ENCODE peak calls at places on chromosomes 4 and X, in ten cellular contexts. N, V, Z, O, L, U, F, D, W and T are unnamed samples.

GRCh38 chrX:155262970-155263754 is 1.1 kb downstream of the RAB39B start:
- DNase-seq in V (peak), W (no peak), F (no peak), O (no peak), U (no peak), N (no peak), L (no peak), D (no peak), Z (no peak), T (no peak)

GRCh38 chrX:25003066-25003849 is 12.5 kb downstream of the ARX start:
- DNase-seq in F (no peak), N (no peak), D (no peak), V (peak), O (no peak), Z (no peak), W (no peak), L (peak), U (no peak), T (no peak)

GRCh38 chr4:118729287-118730286 is 44.4 kb downstream of the METTL14 start:
- DNase-seq in L (no peak), F (no peak), D (peak), V (no peak), W (no peak), O (no peak), Z (no peak), U (no peak), N (peak), T (peak)

GRCh38 chr4:182493377-182493776 is 250.2 kb downstream of the TENM3 start:
- DNase-seq in V (no peak), D (no peak), Z (no peak), U (no peak), O (no peak), W (no peak), N (no peak), L (no peak), F (no peak), T (no peak)

GRCh38 chrX:16278927-16279326 is 111.6 kb downstream of the MAGEB17 start:
- DNase-seq in L (peak), F (no peak), Z (no peak), D (no peak), V (peak), U (peak), N (no peak), O (no peak), W (peak), T (no peak)

GRCh38 chrX:133985164-133986007 is at the start of gene GPC3:
- DNase-seq in U (no peak), Z (no peak), O (peak), V (no peak), F (no peak), L (peak), D (no peak), W (peak), N (no peak), T (peak)

GRCh38 chr4:150149381-150149780 is 71.1 kb downstream of the DCLK2 start:
- DNase-seq in Z (no peak), L (no peak), F (no peak), U (no peak), N (peak), D (peak), V (no peak), W (no peak), O (no peak), T (peak)

GRCh38 chrX:153580700-153581386 is 18.1 kb downstream of the CCNQ start:
- DNase-seq in N (no peak), U (no peak), Z (no peak), V (no peak), O (no peak), F (no peak), L (peak), W (no peak), D (no peak), T (no peak)

GRCh38 chrX:2710496-2710895 is 19.4 kb downstream of the CD99 start:
- DNase-seq in F (no peak), N (no peak), V (no peak), L (peak), W (no peak), Z (no peak), O (no peak), U (no peak), D (no peak), T (no peak)

GRCh38 chr4:123398803-123399637 is 2.4 kb downstream of the SPRY1 start:
- DNase-seq in W (peak), L (peak), U (peak), V (peak), Z (peak), F (peak), O (peak), N (no peak), D (peak), T (peak)

GRCh38 chr4:58665649-58666048 is 1555.5 kb upstream of the IGFBP7 start:
- DNase-seq in V (no peak), O (no peak), N (no peak), F (no peak), L (no peak), U (no peak), D (no peak), Z (no peak), W (no peak), T (no peak)

GRCh38 chrX:24498975-24499374 is 33.9 kb downstream of the PDK3 start:
- DNase-seq in O (no peak), W (no peak), N (no peak), L (no peak), V (peak), Z (no peak), U (peak), D (peak), F (no peak), T (peak)

GRCh38 chrX:47129879-47130358 is 14.6 kb downstream of the NDUFB11 start:
- DNase-seq in L (no peak), N (no peak), O (no peak), F (no peak), W (no peak), D (no peak), Z (no peak), V (no peak), U (no peak), T (peak)

GRCh38 chrX:74535211-74535621 is 79.2 kb downstream of the RLIM start:
- DNase-seq in V (peak), D (peak), F (no peak), U (peak), L (peak), O (peak), W (peak), N (no peak), Z (no peak), T (peak)

GRCh38 chr4:88295656-88296055 is 11.3 kb upstream of the PPM1K start:
- DNase-seq in U (no peak), O (no peak), N (no peak), D (no peak), L (no peak), V (no peak), W (no peak), Z (no peak), F (no peak), T (no peak)

GRCh38 chr4:53804719-53805118 is 213.4 kb upstream of the LNX1 start:
- DNase-seq in V (peak), L (peak), Z (no peak), O (peak), U (peak), F (no peak), W (peak), N (no peak), D (no peak), T (peak)

GRCh38 chr4:17577660-17578481 is 873 bp downstream of the LAP3 start:
- DNase-seq in L (no peak), V (peak), O (peak), F (peak), N (no peak), W (peak), Z (peak), U (peak), D (peak), T (peak)

GRCh38 chr4:25367004-25367621 is 9.9 kb upstream of the ANAPC4 start:
- DNase-seq in U (peak), W (no peak), L (peak), Z (no peak), V (peak), F (no peak), O (no peak), N (peak), D (peak), T (peak)

GRCh38 chr4:4430492-4431195 is 43.7 kb downstream of the NSG1 start:
- DNase-seq in L (peak), U (peak), O (no peak), V (peak), F (no peak), Z (no peak), W (peak), N (peak), D (peak), T (peak)

GRCh38 chr4:165440415-165440882 is 61.6 kb downstream of the CPE start:
- DNase-seq in W (no peak), L (no peak), V (no peak), F (no peak), D (peak), O (no peak), N (no peak), U (no peak), Z (no peak), T (peak)

GRCh38 chr4:75235359-75235951 is 278.7 kb downstream of the RCHY1 start:
- DNase-seq in F (no peak), O (no peak), N (no peak), U (no peak), Z (no peak), D (no peak), W (no peak), V (peak), L (no peak), T (no peak)

GRCh38 chr4:27094785-27095184 is 234.1 kb downstream of the STIM2 start:
- DNase-seq in Z (no peak), V (no peak), O (no peak), L (no peak), N (no peak), D (no peak), U (no peak), F (no peak), W (no peak), T (no peak)

GRCh38 chrX:666762-667161 is 36.2 kb downstream of the SHOX start:
- DNase-seq in U (no peak), L (no peak), Z (no peak), F (no peak), W (no peak), D (peak), N (no peak), O (no peak), V (no peak), T (no peak)

GRCh38 chr4:14091966-14092365 is 464.4 kb upstream of the BOD1L1 start:
- DNase-seq in D (peak), O (no peak), L (no peak), V (no peak), N (no peak), W (no peak), Z (no peak), U (no peak), F (no peak), T (peak)

GRCh38 chrX:110847334-110847733 is 51.7 kb upstream of the CHRDL1 start:
- DNase-seq in W (peak), V (peak), L (peak), U (peak), F (no peak), N (peak), D (peak), O (no peak), Z (no peak), T (peak)

GRCh38 chr4:61760820-61761219 is 560.7 kb downstream of the ADGRL3 start:
- DNase-seq in W (no peak), Z (no peak), D (no peak), V (no peak), N (no peak), U (no peak), O (no peak), L (no peak), F (no peak), T (no peak)

GRCh38 chr4:108081251-108081650 is 87.5 kb downstream of the LEF1 start:
- DNase-seq in U (no peak), Z (no peak), L (no peak), N (no peak), O (no peak), W (no peak), F (no peak), V (no peak), D (no peak), T (no peak)

GRCh38 chrX:118566359-118566758 is 70.7 kb downstream of the DOCK11 start:
- DNase-seq in V (no peak), N (peak), L (no peak), D (peak), U (no peak), W (no peak), Z (no peak), O (no peak), F (no peak), T (peak)

GRCh38 chrX:43728002-43728401 is 71.9 kb downstream of the MAOA start:
- DNase-seq in L (no peak), N (no peak), U (no peak), Z (no peak), W (no peak), D (no peak), F (no peak), O (no peak), V (no peak), T (no peak)

GRCh38 chr4:26048962-26049361 is 134.9 kb downstream of the SMIM20 start:
- DNase-seq in N (no peak), U (no peak), W (no peak), L (no peak), V (no peak), Z (no peak), F (no peak), O (no peak), D (peak), T (peak)

GRCh38 chr4:10599574-10599973 is 85.0 kb downstream of the CLNK start:
- DNase-seq in L (no peak), Z (no peak), N (no peak), V (no peak), F (no peak), W (no peak), O (no peak), U (no peak), D (peak), T (no peak)

GRCh38 chr4:40211224-40212185 is 14.7 kb downstream of the RHOH start:
- DNase-seq in N (no peak), D (no peak), W (peak), V (no peak), Z (no peak), L (no peak), U (no peak), F (no peak), O (no peak), T (peak)

GRCh38 chr4:154030747-154031146 is 241.9 kb upstream of the SFRP2 start:
- DNase-seq in Z (no peak), D (no peak), V (no peak), N (no peak), L (no peak), W (no peak), U (no peak), F (no peak), O (no peak), T (peak)

GRCh38 chrX:123993904-123994635 is 32.6 kb downstream of the STAG2 start:
- DNase-seq in O (no peak), W (no peak), D (no peak), U (peak), N (no peak), L (no peak), Z (no peak), F (no peak), V (no peak), T (no peak)

GRCh38 chr4:95908806-95909205 is 68.9 kb downstream of the PDHA2 start:
- DNase-seq in V (no peak), W (no peak), U (no peak), N (no peak), L (no peak), D (no peak), F (no peak), O (no peak), Z (no peak), T (no peak)

GRCh38 chr4:4269326-4269725 is 20.6 kb downstream of the LYAR start:
- DNase-seq in O (peak), U (no peak), F (no peak), D (no peak), W (no peak), V (no peak), N (no peak), Z (no peak), L (no peak), T (no peak)

GRCh38 chr4:25913056-25913850 is 767 bp upstream of the SMIM20 start:
- DNase-seq in D (peak), F (peak), V (peak), N (no peak), W (peak), U (no peak), O (peak), L (peak), Z (peak), T (peak)

GRCh38 chr4:144788469-144788868 is 142.5 kb downstream of the HHIP start:
- DNase-seq in W (no peak), D (no peak), O (no peak), Z (no peak), F (no peak), L (no peak), V (no peak), U (no peak), N (no peak), T (no peak)

GRCh38 chr4:144782345-144782744 is 136.4 kb downstream of the HHIP start:
- DNase-seq in O (no peak), V (no peak), W (no peak), D (no peak), L (no peak), F (no peak), N (no peak), Z (no peak), U (no peak), T (peak)

DNA sequence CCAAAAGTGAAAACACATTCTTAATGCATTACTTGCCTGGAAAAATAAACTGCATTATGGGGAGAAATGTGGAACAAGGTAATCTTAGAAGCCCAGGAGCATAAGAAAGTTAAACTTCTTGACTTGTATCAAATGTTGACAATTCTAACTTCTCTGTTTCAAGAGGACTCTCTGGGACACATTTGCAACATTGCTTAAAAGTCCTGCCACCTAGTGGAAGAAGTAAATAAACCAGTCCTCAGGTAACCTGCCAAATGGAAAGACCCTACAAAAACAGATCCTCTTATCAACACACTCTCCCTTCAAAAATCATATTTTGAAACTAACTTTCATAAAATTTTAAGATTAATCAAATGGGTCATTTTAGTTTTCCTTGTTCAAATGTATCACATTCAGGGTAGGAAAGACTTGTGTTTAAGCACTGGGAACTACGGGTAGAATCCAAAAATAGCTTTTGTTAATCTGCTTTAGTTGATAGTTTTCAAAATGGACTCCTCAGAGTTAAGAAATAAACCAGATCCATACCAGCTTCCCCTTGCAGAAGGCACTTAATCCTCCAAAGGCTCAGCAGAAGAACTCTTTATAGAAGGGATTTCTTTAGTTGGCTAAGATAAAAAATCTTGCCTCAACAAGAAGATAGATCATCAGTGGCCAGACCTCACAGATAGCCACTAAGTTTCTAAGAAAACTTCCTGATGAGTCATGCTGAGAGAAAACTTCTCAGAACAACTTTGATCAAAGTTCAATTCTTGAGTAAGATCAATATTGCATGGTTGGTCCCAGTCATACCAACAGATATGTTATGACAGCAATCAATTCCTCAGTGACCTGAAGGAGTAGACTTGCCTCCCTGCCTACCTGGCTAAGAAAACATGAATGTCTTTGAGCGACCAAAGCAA is 141.7 kb downstream of the HHIP start:
- DNase-seq in F (no peak), Z (no peak), L (peak), D (peak), N (peak), U (peak), O (no peak), W (no peak), V (peak), T (peak)
- H3K4me3 ChIP-seq in F (no peak), Z (no peak), L (no peak), D (no peak), N (no peak), U (no peak), O (no peak), W (no peak), V (no peak), T (no peak)

GRCh38 chrX:17831255-17831654 is 29.8 kb downstream of the RAI2 start:
- DNase-seq in N (no peak), L (no peak), W (no peak), V (no peak), U (no peak), Z (no peak), F (no peak), D (no peak), O (no peak), T (no peak)

GRCh38 chrX:17829526-17829925 is 31.6 kb downstream of the RAI2 start:
- DNase-seq in Z (no peak), L (no peak), N (no peak), O (no peak), W (no peak), U (no peak), D (no peak), F (no peak), V (no peak), T (no peak)

GRCh38 chrX:17830211-17830610 is 30.9 kb downstream of the RAI2 start:
- DNase-seq in L (no peak), Z (no peak), W (no peak), D (no peak), N (no peak), V (no peak), U (no peak), O (no peak), F (no peak), T (no peak)

GRCh38 chrX:17836830-17837229 is 24.3 kb downstream of the RAI2 start:
- DNase-seq in O (no peak), U (peak), F (no peak), D (no peak), Z (no peak), V (no peak), L (no peak), W (no peak), N (no peak), T (peak)

GRCh38 chrX:17833954-17834353 is 27.1 kb downstream of the RAI2 start:
- DNase-seq in U (no peak), W (peak), O (peak), D (no peak), V (no peak), N (no peak), L (no peak), Z (no peak), F (no peak), T (no peak)
- TF ChIP-seq CTCF in U (no peak), W (no peak), O (no peak), D (no peak), V (no peak), N (no peak), L (no peak), Z (no peak), F (no peak), T (no peak)

DNA sequence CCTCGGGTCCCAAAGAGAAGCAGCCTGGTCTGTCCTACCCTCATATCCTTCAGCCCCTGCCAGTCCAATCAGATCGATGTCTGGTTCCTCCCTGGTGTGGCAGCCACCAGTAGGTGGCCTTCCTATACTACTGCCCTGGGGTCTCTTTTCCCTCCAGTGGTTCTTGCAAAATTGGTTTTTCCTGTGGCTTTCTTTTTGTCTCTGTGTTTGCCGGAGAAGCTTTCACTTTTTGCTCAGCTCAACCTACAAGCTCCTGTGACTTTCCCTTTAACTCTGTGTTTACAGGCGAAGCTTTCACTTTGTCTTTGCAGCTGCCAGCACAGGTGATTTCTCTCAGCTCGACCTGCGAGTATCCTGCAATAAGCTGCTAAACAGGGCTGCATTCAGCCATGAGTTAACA is 46.8 kb downstream of the UGT2A3 start:
- DNase-seq in F (no peak), N (no peak), L (peak), O (peak), U (peak), V (peak), W (peak), Z (no peak), D (no peak), T (no peak)
- H3K4me3 ChIP-seq in F (no peak), N (no peak), L (no peak), O (peak), U (no peak), V (peak), W (peak), Z (no peak), D (no peak), T (no peak)

GRCh38 chrX:15098505-15098904 is 171.4 kb downstream of the ASB9 start:
- DNase-seq in F (no peak), N (no peak), W (no peak), V (no peak), U (no peak), D (no peak), Z (no peak), O (no peak), L (no peak), T (no peak)
- TF ChIP-seq CTCF in F (no peak), N (no peak), W (no peak), V (no peak), U (no peak), D (no peak), Z (no peak), O (no peak), L (no peak), T (no peak)

GRCh38 chr4:76691767-76692689 is 205.9 kb downstream of the SOWAHB start:
- DNase-seq in F (no peak), Z (no peak), V (peak), O (peak), N (no peak), D (no peak), L (no peak), U (no peak), W (no peak), T (no peak)
- H3K4me3 ChIP-seq in F (peak), Z (peak), V (peak), O (no peak), N (no peak), D (no peak), L (no peak), U (no peak), W (no peak), T (no peak)